ENCODE peak calls at places on chromosomes 5 and 9, in nine cellular contexts. C is colonic mucosa; N is cardiac muscle cell; K is PC-3; W is breast epithelium; B is pancreas; P is CD8-positive, alpha-beta T cell; V is IMR-90; G is A549. Q is an unnamed sample. For H3K4me1, the result is how much of the 10 kb centered on the place peaks cover.

GRCh38 chr9:81549500-81550206 is 139.7 kb downstream of the TLE1 start:
- DNase-seq in C (peak), W (no peak), B (peak), G (peak), V (no peak), K (peak), N (no peak), P (no peak), Q (no peak)

GRCh38 chr5:155050384-155051019 is 36.9 kb downstream of the KIF4B start:
- DNase-seq in N (no peak), B (no peak), W (no peak), K (no peak), V (no peak), G (no peak), P (no peak), C (no peak), Q (no peak)

GRCh38 chr9:911003-911402 is 65.5 kb upstream of the DMRT3 start:
- DNase-seq in K (no peak), B (no peak), W (no peak), G (peak), N (no peak), V (no peak), C (no peak), P (no peak), Q (no peak)

GRCh38 chr5:174723979-174724483 is 351 bp upstream of the MSX2 start:
- DNase-seq in B (no peak), V (no peak), W (no peak), N (peak), P (no peak), G (peak), K (peak), C (no peak), Q (no peak)

GRCh38 chr9:26219961-26220360 is 541.7 kb upstream of the TUSC1 start:
- DNase-seq in G (no peak), V (no peak), W (no peak), B (no peak), K (no peak), P (no peak), C (no peak), N (peak), Q (no peak)

GRCh38 chr9:101702257-101702656 is 36.2 kb downstream of the GRIN3A start:
- DNase-seq in W (no peak), K (peak), C (no peak), P (no peak), V (no peak), G (no peak), B (no peak), N (no peak), Q (no peak)

GRCh38 chr5:147369742-147370374 is 135.0 kb downstream of the STK32A start:
- DNase-seq in K (peak), W (no peak), N (peak), G (peak), B (no peak), C (no peak), V (peak), P (no peak), Q (no peak)

GRCh38 chr9:79694676-79695400 is 123.1 kb downstream of the TLE4 start:
- DNase-seq in N (peak), P (no peak), G (no peak), B (no peak), K (no peak), C (no peak), V (peak), W (no peak), Q (no peak)

GRCh38 chr5:136364307-136364706 is 1.0 kb downstream of the TRPC7 start:
- DNase-seq in B (no peak), V (no peak), K (peak), W (no peak), C (no peak), N (no peak), P (no peak), G (peak), Q (no peak)

GRCh38 chr9:83981126-83981871 is 694 bp downstream of the RMI1 start:
- DNase-seq in V (peak), B (peak), C (peak), W (no peak), K (peak), G (peak), N (peak), P (no peak), Q (no peak)

GRCh38 chr5:50808406-50808805 is 142.0 kb downstream of the PARP8 start:
- DNase-seq in P (no peak), W (no peak), N (no peak), K (no peak), C (no peak), B (no peak), V (no peak), G (no peak), Q (no peak)

GRCh38 chr9:136996361-136997281 is at the start of gene CLIC3:
- DNase-seq in K (peak), C (peak), P (peak), N (no peak), V (no peak), B (no peak), G (peak), W (peak), Q (peak)

GRCh38 chr5:144125163-144125726 is 45.2 kb downstream of the YIPF5 start:
- DNase-seq in N (peak), C (no peak), B (no peak), G (no peak), K (no peak), W (no peak), P (no peak), V (peak), Q (no peak)

GRCh38 chr5:120476063-120476462 is 12.0 kb downstream of the PRR16 start:
- DNase-seq in W (no peak), K (no peak), N (no peak), V (no peak), C (no peak), P (no peak), B (no peak), G (no peak), Q (no peak)

GRCh38 chr5:41695920-41696582 is 174.2 kb downstream of the OXCT1 start:
- DNase-seq in K (peak), C (no peak), P (no peak), B (no peak), N (peak), V (no peak), W (no peak), G (peak), Q (no peak)
- TF ChIP-seq CTCF in K (peak), C (no peak), P (no peak), B (no peak), N (peak), V (peak), W (no peak), G (no peak), Q (no peak)

GRCh38 chr9:15735083-15735974 is 182.5 kb downstream of the CCDC171 start:
- DNase-seq in K (peak), N (peak), B (no peak), G (peak), C (no peak), V (peak), P (no peak), W (no peak), Q (no peak)

GRCh38 chr9:15738011-15738410 is 185.2 kb downstream of the CCDC171 start:
- DNase-seq in V (no peak), B (no peak), C (no peak), N (peak), K (no peak), W (no peak), G (peak), P (no peak), Q (no peak)

GRCh38 chr9:15743512-15743911 is 190.7 kb downstream of the CCDC171 start:
- DNase-seq in B (no peak), W (no peak), G (no peak), C (no peak), K (no peak), P (no peak), V (no peak), N (no peak), Q (no peak)

GRCh38 chr9:15736569-15736968 is 183.7 kb downstream of the CCDC171 start:
- DNase-seq in K (no peak), N (no peak), C (no peak), P (no peak), V (no peak), W (no peak), B (no peak), G (no peak), Q (no peak)

DNA sequence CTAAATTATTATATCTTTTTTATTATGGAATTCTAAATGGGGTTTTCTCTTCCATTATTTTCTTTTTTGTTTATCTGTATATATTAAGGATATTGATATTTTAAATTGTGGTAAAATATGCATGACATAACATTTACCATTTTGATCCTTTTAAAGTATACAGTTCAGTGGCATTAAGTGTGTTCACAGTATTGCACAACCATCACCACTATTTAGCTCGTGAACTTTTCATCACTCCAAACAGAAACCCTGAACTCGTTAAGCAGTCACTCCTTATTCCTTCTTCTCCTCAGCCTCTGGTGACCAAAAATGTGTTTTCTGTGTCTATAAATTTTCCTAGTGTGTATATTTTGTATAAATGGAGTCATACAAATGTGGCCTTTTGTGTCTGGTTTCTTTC is 188.2 kb downstream of the CCDC171 start:
- DNase-seq in P (no peak), C (no peak), B (no peak), K (no peak), W (no peak), N (no peak), G (no peak), V (no peak), Q (no peak)
- H3K4me1 ChIP-seq in P (under half), C (under half), B (under half), K (under half), W (under half), N (under half), G (under half), V (under half), Q (under half)

GRCh38 chr5:1484416-1485319 is 39.1 kb downstream of the LPCAT1 start:
- DNase-seq in N (no peak), P (no peak), C (no peak), B (no peak), K (no peak), G (no peak), V (no peak), W (no peak), Q (peak)
- H3K4me3 ChIP-seq in N (no peak), P (no peak), C (no peak), B (no peak), K (no peak), G (no peak), V (no peak), W (no peak), Q (no peak)

GRCh38 chr9:8431505-8431904 is 631.9 kb upstream of the DMAC1 start:
- DNase-seq in N (no peak), G (no peak), W (no peak), P (no peak), V (no peak), B (no peak), C (no peak), K (no peak), Q (no peak)
- TF ChIP-seq CTCF in N (no peak), G (no peak), W (no peak), P (no peak), V (no peak), B (no peak), C (no peak), K (no peak), Q (no peak)

DNA sequence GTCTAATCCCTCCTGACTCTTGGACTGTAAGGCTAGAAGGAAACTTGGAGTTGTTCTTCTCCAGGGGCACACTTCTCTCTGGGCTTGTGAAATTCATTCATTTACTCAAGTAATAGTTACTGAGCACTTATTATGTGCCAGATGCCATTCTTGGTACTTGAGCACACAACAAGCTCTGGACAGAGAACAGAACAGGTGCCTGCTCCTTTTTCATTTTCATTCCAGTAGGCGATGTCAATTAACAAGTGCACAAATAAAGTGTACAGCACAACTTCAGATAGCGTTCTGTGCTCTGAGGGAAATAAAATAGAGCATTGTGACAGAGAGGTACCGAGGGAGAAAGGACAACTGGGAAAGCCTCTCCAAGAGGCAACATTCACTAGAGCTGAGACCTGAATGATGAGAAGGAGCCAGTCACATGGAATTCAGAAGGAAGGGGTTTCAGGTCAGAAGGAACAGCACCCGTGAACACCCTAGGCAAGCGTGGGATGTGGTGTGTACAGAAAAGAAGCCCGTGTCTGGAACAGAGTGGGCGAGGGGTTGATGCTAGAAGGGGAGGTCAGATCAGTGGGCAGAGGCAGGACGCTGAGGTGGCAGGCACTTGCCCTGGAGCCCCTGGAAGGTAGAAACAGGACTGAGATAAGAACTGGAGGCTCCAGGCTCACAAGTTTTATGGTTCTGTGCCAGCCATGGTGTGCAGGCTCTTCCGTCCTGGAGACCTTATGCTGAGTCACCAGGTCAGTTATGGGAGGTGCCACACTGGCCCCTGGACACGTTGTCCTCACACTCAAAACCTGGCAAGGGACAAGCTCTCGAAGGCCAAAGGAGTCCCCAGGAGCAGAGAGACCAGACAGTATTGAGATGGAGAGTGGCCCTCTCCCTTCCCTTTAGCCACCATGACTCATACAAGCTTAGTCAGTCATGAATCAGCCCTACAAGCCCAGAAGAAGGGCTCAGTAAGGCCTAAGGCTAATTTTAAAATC is 7.2 kb upstream of the ABLIM3 start:
- DNase-seq in B (peak), K (peak), W (peak), P (no peak), G (peak), N (peak), C (no peak), V (peak), Q (no peak)
- H3K4me1 ChIP-seq in B (under half), K (half or more), W (under half), P (under half), G (under half), N (under half), C (under half), V (under half), Q (under half)

DNA sequence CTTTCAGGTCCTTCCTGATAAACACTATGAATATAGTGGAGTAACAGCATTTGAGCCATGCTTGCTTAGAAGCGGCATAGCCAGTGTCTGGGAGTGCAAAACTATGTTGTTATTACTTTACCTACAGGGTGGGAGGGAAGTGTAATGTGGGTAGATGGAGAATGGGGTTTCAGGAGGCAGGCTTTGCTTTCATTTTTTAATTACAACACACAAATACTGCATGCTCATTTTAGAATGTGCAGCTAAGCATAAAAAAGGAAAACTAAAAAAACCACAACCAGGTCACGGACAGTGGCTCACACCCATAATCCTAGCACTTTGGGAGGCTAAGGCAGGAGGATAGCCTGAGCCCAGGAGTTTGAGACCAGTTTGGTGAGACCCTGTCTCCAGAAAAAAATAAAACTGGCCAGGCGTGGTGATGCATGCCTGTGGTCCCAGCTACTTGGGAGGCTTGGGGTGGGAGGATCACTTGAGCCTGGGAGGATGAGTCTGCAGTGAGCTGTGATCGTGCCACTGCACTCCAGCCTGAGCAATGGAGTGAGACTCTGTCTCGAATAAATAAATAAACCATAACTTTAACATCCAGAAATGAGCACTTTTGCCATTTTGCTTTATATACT is 20.2 kb downstream of the HAVCR1 start:
- DNase-seq in P (no peak), W (no peak), K (no peak), V (no peak), B (no peak), G (no peak), C (no peak), N (no peak), Q (no peak)
- H3K4me3 ChIP-seq in P (no peak), W (no peak), K (no peak), V (no peak), B (no peak), G (no peak), C (no peak), N (no peak), Q (no peak)

GRCh38 chr5:93793159-93793781 is 51.9 kb upstream of the POU5F2 start:
- DNase-seq in P (no peak), K (no peak), C (no peak), G (no peak), V (no peak), B (no peak), N (no peak), W (no peak), Q (no peak)

GRCh38 chr5:93787598-93787997 is 46.2 kb upstream of the POU5F2 start:
- DNase-seq in C (no peak), B (no peak), K (no peak), V (no peak), P (no peak), N (no peak), W (no peak), G (no peak), Q (no peak)

GRCh38 chr5:93791520-93791972 is 50.1 kb upstream of the POU5F2 start:
- DNase-seq in C (no peak), G (peak), P (no peak), V (peak), B (no peak), W (no peak), K (no peak), N (peak), Q (no peak)

GRCh38 chr5:93789173-93790070 is 48.0 kb upstream of the POU5F2 start:
- DNase-seq in K (peak), C (no peak), P (no peak), N (peak), B (no peak), V (peak), W (no peak), G (peak), Q (no peak)

DNA sequence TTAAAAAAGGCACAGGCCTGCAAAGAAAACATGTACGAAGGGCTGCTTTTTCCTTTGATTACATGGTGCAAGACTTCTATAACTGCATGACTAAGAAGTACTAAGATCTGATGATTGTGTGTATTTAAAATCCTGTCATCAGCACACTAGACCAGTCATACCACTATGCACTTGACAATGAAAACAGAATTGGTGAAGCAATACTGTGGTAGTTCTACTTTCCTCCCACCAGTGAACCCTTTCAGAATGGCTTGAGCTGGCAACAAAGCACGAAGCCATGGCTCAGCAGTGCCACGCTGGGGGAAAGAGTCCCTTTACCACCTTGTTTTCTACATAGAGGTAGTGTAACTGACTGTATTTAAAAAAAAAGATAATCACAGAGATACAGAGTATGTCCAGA is 49.0 kb upstream of the POU5F2 start:
- DNase-seq in N (peak), V (peak), P (no peak), G (no peak), B (no peak), C (no peak), K (peak), W (no peak), Q (no peak)
- TF ChIP-seq CTCF in N (no peak), V (peak), P (no peak), G (no peak), B (no peak), C (no peak), K (peak), W (no peak), Q (no peak)

GRCh38 chr5:149144637-149145036 is 3.3 kb downstream of the ABLIM3 start:
- DNase-seq in B (no peak), G (no peak), W (no peak), V (no peak), P (no peak), N (no peak), K (peak), C (no peak), Q (no peak)

GRCh38 chr5:149147673-149148072 is 6.4 kb downstream of the ABLIM3 start:
- DNase-seq in G (no peak), V (peak), N (no peak), P (no peak), W (no peak), B (no peak), C (no peak), K (no peak), Q (no peak)

GRCh38 chr5:149141957-149142851 is 911 bp downstream of the ABLIM3 start:
- DNase-seq in G (no peak), B (no peak), V (peak), C (no peak), P (no peak), W (no peak), N (peak), K (peak), Q (no peak)

GRCh38 chr5:149143470-149143869 is 2.2 kb downstream of the ABLIM3 start:
- DNase-seq in V (peak), K (peak), N (peak), B (no peak), P (no peak), G (no peak), W (no peak), C (no peak), Q (no peak)

DNA sequence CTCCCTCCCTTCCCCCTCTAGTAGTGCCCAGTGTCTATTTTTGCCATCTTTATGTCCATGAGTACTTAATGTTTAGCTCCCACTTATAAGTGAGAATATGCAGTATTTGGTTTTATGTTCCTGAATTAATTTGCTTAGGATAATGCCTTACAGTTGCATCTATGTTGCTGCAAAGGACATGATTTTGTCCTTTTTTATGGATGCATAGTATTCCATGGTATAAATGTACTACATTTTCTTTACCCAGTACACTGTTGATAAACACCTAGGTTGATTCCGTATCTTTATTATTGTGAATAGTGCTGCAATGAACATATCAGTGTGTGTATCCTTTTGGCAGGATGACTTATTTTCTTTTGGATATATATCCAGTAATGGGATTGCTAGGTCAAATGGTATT is 3.8 kb downstream of the ABLIM3 start:
- DNase-seq in P (no peak), G (no peak), B (no peak), N (no peak), K (no peak), C (no peak), W (no peak), V (no peak), Q (no peak)
- H3K4me1 ChIP-seq in P (under half), G (under half), B (under half), N (under half), K (under half), C (under half), W (under half), V (under half), Q (under half)

GRCh38 chr5:97004423-97005060 is 68.7 kb downstream of the LNPEP start:
- DNase-seq in C (no peak), W (no peak), B (no peak), G (no peak), N (no peak), K (no peak), V (peak), P (no peak), Q (no peak)

GRCh38 chr5:97011567-97011966 is 75.7 kb downstream of the LNPEP start:
- DNase-seq in V (no peak), P (no peak), G (no peak), W (no peak), B (no peak), N (no peak), K (no peak), C (no peak), Q (no peak)

GRCh38 chr5:97009921-97010320 is 74.0 kb downstream of the LNPEP start:
- DNase-seq in P (no peak), G (no peak), W (no peak), V (no peak), N (no peak), C (no peak), K (no peak), B (no peak), Q (no peak)

GRCh38 chr5:97006454-97006853 is 70.6 kb downstream of the LNPEP start:
- DNase-seq in G (no peak), K (peak), N (no peak), W (no peak), C (no peak), V (peak), P (no peak), B (no peak), Q (no peak)

GRCh38 chr5:97009212-97009898 is 73.5 kb downstream of the LNPEP start:
- DNase-seq in V (no peak), W (no peak), C (no peak), K (no peak), P (no peak), B (no peak), G (no peak), N (peak), Q (no peak)
- H3K4me3 ChIP-seq in V (no peak), W (no peak), C (no peak), K (no peak), P (no peak), B (no peak), G (no peak), N (no peak), Q (no peak)